ENCODE peak calls at places on chromosomes 4 and X, in four cellular contexts. E, H, Z and G are unnamed samples. For H3K4me1, the result is how much of the 10 kb centered on the place peaks cover.

GRCh38 chr4:104302731-104303130 is 192.0 kb downstream of the CXXC4 start:
- DNase-seq in E (no peak), H (no peak), Z (no peak), G (no peak)

GRCh38 chr4:73978886-73979285 is 2.9 kb downstream of the PF4 start:
- DNase-seq in E (no peak), H (peak), Z (no peak), G (no peak)

GRCh38 chr4:3342182-3342854 is 49.5 kb downstream of the RGS12 start:
- DNase-seq in E (peak), H (peak), Z (no peak), G (no peak)

GRCh38 chr4:94995684-94996394 is 238.1 kb downstream of the BMPR1B start:
- DNase-seq in E (no peak), H (peak), Z (no peak), G (no peak)

GRCh38 chr4:139300431-139301142 is 718 bp upstream of the NAA15 start:
- DNase-seq in E (no peak), H (peak), Z (no peak), G (no peak)

GRCh38 chrX:1531106-1531890 is 5.7 kb downstream of the P2RY8 start:
- DNase-seq in E (no peak), H (no peak), Z (no peak), G (no peak)

GRCh38 chrX:39336709-39337294 is 535.5 kb downstream of the MID1IP1 start:
- DNase-seq in E (no peak), H (peak), Z (no peak), G (no peak)

GRCh38 chrX:122115604-122116003 is 1068.2 kb downstream of the GLUD2 start:
- DNase-seq in E (no peak), H (no peak), Z (no peak), G (no peak)

GRCh38 chr4:27006247-27006603 is 145.6 kb downstream of the STIM2 start:
- DNase-seq in E (no peak), H (peak), Z (no peak), G (no peak)

GRCh38 chr4:105473340-105474109 is at the start of gene PPA2:
- DNase-seq in E (peak), H (peak), Z (peak), G (peak)

GRCh38 chr4:80507077-80507476 is 171.5 kb downstream of the CFAP299 start:
- DNase-seq in E (no peak), H (no peak), Z (no peak), G (no peak)

GRCh38 chr4:80507507-80507906 is 172.0 kb downstream of the CFAP299 start:
- DNase-seq in E (no peak), H (no peak), Z (no peak), G (no peak)
- H3K4me1 ChIP-seq in E (under half), H (under half), Z (under half), G (under half)

GRCh38 chrX:152638443-152638904 is 779 bp downstream of the GABRQ start:
- DNase-seq in E (no peak), H (no peak), Z (no peak), G (no peak)
- H3K4me3 ChIP-seq in E (no peak), H (no peak), Z (no peak), G (no peak)

DNA sequence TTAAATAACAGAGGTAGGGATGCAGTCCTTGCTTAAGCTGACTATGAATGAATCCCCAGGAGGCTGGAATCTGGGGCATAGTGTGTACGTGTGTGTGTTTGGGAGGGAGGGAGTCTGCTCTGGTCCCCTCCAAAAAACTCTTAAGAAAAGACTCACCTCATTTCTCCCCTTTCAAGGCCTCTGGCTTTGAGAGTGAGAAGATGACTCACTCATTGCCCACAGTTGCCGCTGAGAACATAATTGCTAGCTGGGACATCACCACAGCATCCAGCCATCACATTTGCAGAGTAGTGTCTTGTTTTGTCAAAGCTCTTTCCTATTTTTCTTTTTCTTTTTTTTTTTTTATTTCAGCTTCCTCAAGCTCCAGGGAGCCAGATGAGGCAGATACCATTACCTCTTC is 61.7 kb upstream of the LAS1L start:
- DNase-seq in E (peak), H (peak), Z (no peak), G (no peak)
- H3K27ac ChIP-seq in E (peak), H (peak), Z (peak), G (no peak)

DNA sequence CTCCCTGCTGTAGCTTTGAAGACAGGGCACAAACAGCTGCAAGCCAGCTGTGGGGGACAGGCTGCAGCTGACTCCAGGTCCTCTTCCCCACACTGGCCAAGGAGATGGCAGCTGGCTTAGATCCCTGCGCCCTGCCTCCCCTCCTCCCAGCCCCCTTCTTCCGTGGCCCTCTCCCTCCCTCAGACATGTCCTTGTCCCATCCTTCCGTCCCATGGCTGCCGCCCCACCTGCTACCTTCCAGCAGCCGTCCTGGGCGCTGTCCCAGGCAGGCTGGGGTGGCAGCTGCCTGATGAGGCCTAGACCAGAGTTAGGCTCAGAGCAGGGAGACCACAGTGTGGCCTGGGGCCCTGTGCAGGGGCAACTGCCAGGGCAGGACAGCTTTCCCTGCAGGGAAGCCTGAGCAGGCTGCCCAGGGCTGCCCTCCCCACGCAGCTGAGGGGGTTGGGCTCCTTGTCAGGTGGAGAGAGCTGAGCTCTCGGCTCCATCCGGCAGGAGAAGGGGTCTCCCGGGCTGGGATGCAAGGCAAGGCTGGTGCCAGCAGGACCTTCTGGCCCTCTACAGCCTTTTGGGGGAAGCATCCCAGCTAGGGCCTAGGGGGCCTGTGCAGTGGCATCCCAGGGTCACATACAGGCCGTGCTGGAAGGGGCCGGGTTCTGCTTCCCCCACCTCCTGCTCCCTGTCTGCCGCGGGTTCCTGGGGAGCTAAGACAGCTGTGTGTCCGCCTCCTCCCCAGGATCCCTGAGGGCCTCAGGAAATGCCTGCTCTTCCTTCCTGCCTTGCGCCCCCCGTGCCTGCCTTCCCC is 3.2 kb upstream of the BGN start:
- DNase-seq in E (no peak), H (no peak), Z (no peak), G (no peak)
- H3K4me1 ChIP-seq in E (under half), H (under half), Z (under half), G (under half)

GRCh38 chrX:136200466-136200865 is 50.7 kb downstream of the MAP7D3 start:
- DNase-seq in E (no peak), H (peak), Z (no peak), G (no peak)

GRCh38 chrX:136199365-136199764 is 51.8 kb downstream of the MAP7D3 start:
- DNase-seq in E (no peak), H (no peak), Z (no peak), G (no peak)

GRCh38 chrX:136202889-136203288 is 48.3 kb downstream of the MAP7D3 start:
- DNase-seq in E (no peak), H (peak), Z (no peak), G (no peak)

GRCh38 chrX:136203438-136203837 is 47.8 kb downstream of the MAP7D3 start:
- DNase-seq in E (no peak), H (peak), Z (no peak), G (no peak)

GRCh38 chrX:136201601-136202000 is 49.6 kb downstream of the MAP7D3 start:
- DNase-seq in E (no peak), H (no peak), Z (no peak), G (no peak)
- H3K4me3 ChIP-seq in E (no peak), H (no peak), Z (peak), G (no peak)

GRCh38 chrX:41705042-41705441 is 16.3 kb downstream of the GPR34 start:
- DNase-seq in E (no peak), H (no peak), Z (no peak), G (no peak)

GRCh38 chrX:41703574-41704029 is 14.8 kb downstream of the GPR34 start:
- DNase-seq in E (no peak), H (no peak), Z (no peak), G (no peak)

GRCh38 chrX:41711021-41711667 is 12.8 kb upstream of the GPR82 start:
- DNase-seq in E (no peak), H (no peak), Z (no peak), G (no peak)

GRCh38 chrX:41705680-41706374 is 17.1 kb downstream of the GPR34 start:
- DNase-seq in E (no peak), H (no peak), Z (no peak), G (no peak)

DNA sequence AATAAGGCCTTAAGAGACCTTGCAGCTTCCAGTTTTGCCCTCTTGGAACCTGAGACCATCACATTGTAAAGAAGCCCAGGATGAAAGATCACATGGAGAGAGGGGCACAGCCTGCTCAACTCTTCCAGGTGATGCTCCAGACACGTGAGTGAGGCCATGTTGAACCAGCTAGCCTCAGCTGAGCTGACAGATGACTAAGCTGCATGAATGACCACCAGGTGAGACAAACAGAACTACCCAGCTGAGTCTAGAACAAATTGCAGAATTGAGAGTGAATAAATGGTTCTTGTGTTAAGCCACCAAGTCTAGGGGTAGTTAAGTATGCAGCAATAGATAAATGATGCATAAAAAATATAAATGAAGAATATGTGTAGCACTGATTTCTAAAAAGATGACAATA is 16.8 kb upstream of the GPR82 start:
- DNase-seq in E (no peak), H (no peak), Z (no peak), G (no peak)
- H3K27ac ChIP-seq in E (no peak), H (no peak), Z (no peak), G (no peak)

DNA sequence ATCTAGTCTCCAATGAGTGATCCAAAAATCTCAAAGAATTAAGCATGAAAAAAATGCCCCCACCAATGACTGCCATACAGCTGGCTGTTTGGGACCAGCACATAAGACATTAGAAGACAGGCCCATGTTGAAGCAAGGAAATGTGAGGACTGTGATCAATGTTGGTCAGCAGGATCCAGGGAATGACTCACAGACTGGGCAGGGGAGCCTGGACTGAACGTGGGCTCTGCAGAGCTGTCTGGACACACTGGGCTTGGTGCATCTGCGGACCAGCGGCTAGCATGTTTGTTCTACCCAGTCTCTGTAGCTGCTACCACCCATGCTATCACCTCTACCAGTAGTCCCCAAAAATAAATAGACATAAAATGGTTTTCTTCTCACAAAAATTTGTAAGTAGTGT is 108.6 kb downstream of the PALLD start:
- DNase-seq in E (no peak), H (peak), Z (no peak), G (peak)
- H3K4me1 ChIP-seq in E (under half), H (under half), Z (half or more), G (under half)